ENCODE peak calls at places on chromosome 13, in seven cellular contexts. U is H1, D is GM12878, O is K562, F is HCT116, X is SK-N-SH, R is HepG2. G is an unnamed sample.

GRCh38 chr13:48930933-48931332 is 44.8 kb upstream of the FNDC3A start:
- DNase-seq in U (no peak), D (no peak), O (no peak), F (no peak), X (peak; percentile 9), R (no peak), G (no peak)

GRCh38 chr13:32033744-32034143 is 2.2 kb downstream of the FRY start:
- DNase-seq in U (no peak), D (no peak), O (no peak), F (no peak), X (no peak), R (no peak), G (no peak)

GRCh38 chr13:40504641-40505040 is 161.8 kb downstream of the FOXO1 start:
- DNase-seq in U (no peak), D (no peak), O (no peak), F (no peak), X (no peak), R (no peak), G (no peak)

GRCh38 chr13:98888222-98888889 is 89.5 kb downstream of the DOCK9 start:
- DNase-seq in U (no peak), D (no peak), O (no peak), F (no peak), X (no peak), R (no peak), G (no peak)

GRCh38 chr13:76884167-76884566 is 2.0 kb downstream of the KCTD12 start:
- DNase-seq in U (peak; percentile 33), D (no peak), O (no peak), F (no peak), X (no peak), R (no peak), G (no peak)

GRCh38 chr13:48220592-48221300 is 12.3 kb upstream of the ITM2B start:
- DNase-seq in U (no peak), D (no peak), O (no peak), F (no peak), X (no peak), R (no peak), G (no peak)

GRCh38 chr13:74210693-74211393 is 76.6 kb upstream of the KLF12 start:
- DNase-seq in U (no peak), D (no peak), O (no peak), F (no peak), X (peak; percentile 25), R (no peak), G (no peak)

GRCh38 chr13:29763426-29764180 is 86.8 kb downstream of the UBL3 start:
- DNase-seq in U (no peak), D (no peak), O (no peak), F (no peak), X (no peak), R (no peak), G (no peak)

GRCh38 chr13:98539655-98540054 is 37.3 kb downstream of the STK24 start:
- DNase-seq in U (no peak), D (no peak), O (no peak), F (no peak), X (no peak), R (no peak), G (no peak)

GRCh38 chr13:66224644-66225043 is 1005.5 kb downstream of the PCDH9 start:
- DNase-seq in U (peak; percentile 43), D (no peak), O (no peak), F (no peak), X (no peak), R (no peak), G (no peak)

GRCh38 chr13:42239644-42240043 is 32.3 kb upstream of the AKAP11 start:
- DNase-seq in U (no peak), D (no peak), O (no peak), F (no peak), X (no peak), R (no peak), G (peak; percentile 15)

GRCh38 chr13:60583911-60584753 is 187.1 kb downstream of the TDRD3 start:
- DNase-seq in U (peak; percentile 84), D (no peak), O (peak; percentile 14), F (no peak), X (no peak), R (no peak), G (no peak)

GRCh38 chr13:111256946-111257345 is 63.5 kb upstream of the TEX29 start:
- DNase-seq in U (no peak), D (no peak), O (no peak), F (no peak), X (no peak), R (no peak), G (no peak)

GRCh38 chr13:76887070-76887563 is 912 bp upstream of the KCTD12 start:
- DNase-seq in U (no peak), D (no peak), O (no peak), F (no peak), X (peak; percentile 26), R (no peak), G (no peak)

GRCh38 chr13:76927955-76928354 is 20.4 kb upstream of the ACOD1 start:
- DNase-seq in U (no peak), D (no peak), O (no peak), F (no peak), X (no peak), R (no peak), G (no peak)

GRCh38 chr13:73607489-73608156 is 526.6 kb downstream of the KLF12 start:
- DNase-seq in U (no peak), D (no peak), O (no peak), F (no peak), X (no peak), R (peak; percentile 24), G (no peak)

DNA sequence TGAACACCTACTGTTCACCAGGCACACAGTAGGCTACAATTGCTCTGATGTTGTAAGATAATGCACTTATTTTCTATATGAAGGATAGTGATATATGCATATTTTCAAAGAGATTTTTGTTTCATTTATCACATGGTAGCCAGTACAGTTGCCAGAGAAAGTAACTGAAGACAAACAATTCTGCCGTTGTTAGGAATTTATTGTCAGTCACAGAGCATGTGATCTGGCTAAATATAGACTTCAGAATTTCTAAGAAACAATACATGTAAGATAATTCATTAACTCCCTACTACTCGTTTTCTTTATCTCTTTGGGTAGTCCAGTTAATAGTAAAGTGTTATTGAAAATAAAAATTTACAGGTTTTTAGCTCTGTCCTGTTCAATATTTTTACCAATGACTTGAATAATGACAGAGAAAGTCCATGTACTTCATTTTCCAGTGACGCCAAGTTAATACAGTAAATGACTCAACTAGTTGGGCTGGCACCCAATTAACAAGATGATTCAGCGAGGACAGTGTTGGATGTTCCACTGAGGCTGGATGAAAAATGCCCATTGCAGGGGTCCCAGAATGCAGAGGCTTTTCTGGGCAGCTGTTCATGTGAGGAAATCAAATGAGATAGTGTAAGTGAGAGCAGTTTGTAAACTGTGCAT is 35.6 kb downstream of the GJA3 start:
- DNase-seq in U (no peak), D (no peak), O (no peak), F (no peak), X (no peak), R (no peak), G (no peak)
- TF ChIP-seq JUND in U (no peak), D (no peak), O (no peak), F (peak; percentile 34), X (peak; percentile 5), R (no peak), G (no peak)

GRCh38 chr13:113113846-113114271 is 8.3 kb downstream of the F7 start:
- DNase-seq in U (no peak), D (no peak), O (no peak), F (no peak), X (no peak), R (no peak), G (no peak)

GRCh38 chr13:113116206-113116800 is 6.3 kb upstream of the F10 start:
- DNase-seq in U (no peak), D (no peak), O (no peak), F (no peak), X (peak; percentile 14), R (no peak), G (no peak)

GRCh38 chr13:113112893-113113845 is 7.6 kb downstream of the F7 start:
- DNase-seq in U (no peak), D (no peak), O (no peak), F (no peak), X (no peak), R (no peak), G (no peak)

GRCh38 chr13:113115363-113116205 is 7.0 kb upstream of the F10 start:
- DNase-seq in U (no peak), D (no peak), O (no peak), F (no peak), X (peak; percentile 14), R (no peak), G (no peak)

GRCh38 chr13:113114511-113115362 is 7.9 kb upstream of the F10 start:
- DNase-seq in U (no peak), D (no peak), O (no peak), F (no peak), X (peak; percentile 14), R (no peak), G (no peak)
- TF ChIP-seq JUND in U (no peak), D (no peak), O (no peak), F (no peak), X (no peak), R (no peak), G (no peak)

GRCh38 chr13:26480246-26480855 is 77.1 kb upstream of the WASF3 start:
- DNase-seq in U (no peak), D (no peak), O (no peak), F (no peak), X (no peak), R (no peak), G (no peak)

GRCh38 chr13:26484196-26484595 is 73.3 kb upstream of the WASF3 start:
- DNase-seq in U (no peak), D (no peak), O (no peak), F (no peak), X (no peak), R (no peak), G (no peak)

GRCh38 chr13:26483546-26483945 is 73.9 kb upstream of the WASF3 start:
- DNase-seq in U (no peak), D (no peak), O (no peak), F (no peak), X (no peak), R (no peak), G (no peak)

GRCh38 chr13:26485288-26485687 is 72.2 kb upstream of the WASF3 start:
- DNase-seq in U (no peak), D (no peak), O (no peak), F (no peak), X (no peak), R (no peak), G (no peak)

DNA sequence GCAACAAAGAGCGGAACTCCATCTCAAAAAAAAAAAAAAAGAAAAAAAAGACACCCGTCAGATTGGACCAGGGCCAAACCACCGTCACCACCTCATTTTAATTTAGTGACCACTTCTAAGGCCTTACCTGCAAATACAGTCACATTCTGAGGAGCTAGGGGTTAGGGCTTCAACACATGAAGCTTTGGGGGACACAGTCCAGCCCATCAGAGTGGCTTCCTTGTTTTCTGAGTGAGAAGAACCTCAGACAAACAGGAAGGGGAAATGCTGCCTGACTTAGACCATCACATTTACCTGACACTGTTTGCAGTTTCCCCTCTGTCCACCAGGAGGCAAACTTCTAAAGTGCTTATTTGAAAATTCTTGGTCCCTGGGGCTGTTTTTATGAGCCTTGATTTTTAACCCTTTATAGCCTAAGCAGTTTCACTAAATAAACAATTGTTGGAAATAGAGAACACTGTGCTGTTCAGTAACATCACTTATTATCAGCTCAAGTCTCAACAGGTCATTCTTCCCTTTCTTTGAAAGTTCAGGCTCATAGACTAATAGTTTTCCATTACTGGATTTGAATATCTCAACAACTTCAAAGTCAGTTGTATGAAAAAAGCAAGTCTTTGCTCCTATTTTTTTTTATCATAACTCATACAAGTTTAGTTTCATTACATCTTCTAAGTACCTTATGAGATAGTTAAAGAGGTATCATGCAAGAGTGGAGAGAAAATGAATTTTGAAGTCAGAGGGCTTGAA is 74.9 kb upstream of the WASF3 start:
- DNase-seq in U (peak; percentile 47), D (peak; percentile 23), O (peak; percentile 66), F (peak; percentile 76), X (peak; percentile 81), R (peak; percentile 61), G (peak; percentile 33)
- TF ChIP-seq JUND in U (no peak), D (no peak), O (no peak), F (no peak), X (no peak), R (no peak), G (no peak)

GRCh38 chr13:51380269-51380668 is 40.8 kb downstream of the SERPINE3 start:
- DNase-seq in U (no peak), D (no peak), O (no peak), F (no peak), X (no peak), R (no peak), G (no peak)
- TF ChIP-seq JUND in U (no peak), D (no peak), O (no peak), F (no peak), X (no peak), R (no peak), G (no peak)

G was measured in T47D.